ENCODE peak calls at places on chromosomes 11 and 22, in four cellular contexts. Y is Panc1, T is gastrocnemius medialis, U is transverse colon. B is an unnamed sample. For H3K4me1, the result is how much of the 10 kb centered on the place peaks cover.

GRCh38 chr11:47485112-47485511 is 36.2 kb upstream of the RAPSN start:
- DNase-seq in Y (no peak), T (no peak), U (no peak), B (no peak)

GRCh38 chr11:83682645-83682973 is 396.4 kb upstream of the CCDC90B start:
- DNase-seq in U (no peak), Y (no peak), T (no peak), B (no peak)

GRCh38 chr11:71995726-71996291 is 2.9 kb upstream of the IL18BP start:
- DNase-seq in U (no peak), T (no peak), Y (no peak), B (no peak)

GRCh38 chr22:47367993-47368945 is 605.8 kb downstream of the TBC1D22A start:
- DNase-seq in T (no peak), Y (no peak), U (no peak), B (no peak)

GRCh38 chr22:45553333-45554039 is 50.8 kb downstream of the FBLN1 start:
- DNase-seq in T (peak), U (peak), Y (peak), B (peak)

GRCh38 chr11:63622318-63622717 is 8.1 kb upstream of the PLAAT3 start:
- DNase-seq in Y (no peak), U (no peak), T (no peak), B (no peak)

GRCh38 chr22:46662226-46662625 is 42.0 kb downstream of the GRAMD4 start:
- DNase-seq in Y (no peak), T (no peak), U (no peak), B (no peak)

GRCh38 chr22:22709719-22710445 is 65.5 kb downstream of the GGTLC2 start:
- DNase-seq in U (no peak), T (no peak), Y (no peak), B (no peak)

GRCh38 chr11:64870176-64870892 is 8.1 kb downstream of the EHD1 start:
- DNase-seq in U (peak), T (peak), Y (no peak), B (peak)

GRCh38 chr22:27195104-27195503 is 537.7 kb downstream of the MIAT start:
- DNase-seq in Y (no peak), U (peak), T (no peak), B (peak)

GRCh38 chr11:1304376-1304775 is 5.1 kb downstream of the TOLLIP start:
- DNase-seq in U (peak), T (no peak), Y (no peak), B (no peak)

GRCh38 chr11:125428486-125429173 is 67.4 kb downstream of the FEZ1 start:
- DNase-seq in U (no peak), Y (no peak), T (no peak), B (no peak)
- TF ChIP-seq CTCF in U (no peak), Y (no peak), T (no peak), B (no peak)

GRCh38 chr22:21042978-21043855 is 2.5 kb upstream of the LRRC74B start:
- DNase-seq in U (peak), T (no peak), Y (no peak), B (peak)
- H3K4me1 ChIP-seq in U (under half), T (under half), Y (under half), B (under half)

GRCh38 chr11:43810929-43811596 is 69.6 kb upstream of the ALKBH3 start:
- DNase-seq in T (no peak), U (no peak), Y (no peak), B (no peak)
- TF ChIP-seq CTCF in T (peak), U (peak), Y (peak), B (peak)

DNA sequence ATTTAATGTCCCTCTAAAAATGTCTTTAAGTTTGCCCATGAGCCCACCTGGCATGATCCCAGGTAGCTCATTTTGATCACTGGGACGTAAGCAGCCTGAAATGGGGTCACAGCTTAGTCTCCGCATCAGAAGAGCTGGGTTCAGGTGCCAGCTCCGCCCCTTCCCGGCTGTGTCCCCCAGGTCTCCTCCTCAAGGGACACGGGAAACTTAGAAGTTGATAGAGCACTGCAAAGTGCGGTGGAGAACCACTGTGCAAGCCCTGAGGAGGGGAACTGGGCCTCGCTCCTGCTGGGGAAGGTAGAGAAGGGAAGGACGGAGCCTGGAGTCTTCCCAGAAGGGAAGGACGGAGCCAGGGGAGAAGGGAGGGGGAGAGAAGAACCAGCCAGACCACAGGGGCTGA is 7.7 kb downstream of the TOM1 start:
- DNase-seq in U (no peak), T (no peak), Y (no peak), B (no peak)
- H3K4me1 ChIP-seq in U (under half), T (half or more), Y (under half), B (half or more)

GRCh38 chr11:113163291-113164030 is 150.9 kb upstream of the TTC12 start:
- DNase-seq in Y (no peak), U (no peak), T (no peak), B (no peak)
- TF ChIP-seq CTCF in Y (no peak), U (no peak), T (no peak), B (no peak)

B was measured in psoas muscle.